ENCODE peak calls at places on chromosomes 3 and 15, in six cellular contexts. One of them, this sample, is unnamed.

GRCh38 chr3:127694467-127695215 is 21.9 kb downstream of the ABTB1 start:
- DNase-seq in A549: peak
- DNase-seq in IMR-90: peak
- DNase-seq in HepG2: peak
- DNase-seq in GM12878: no peak
- DNase-seq in K562: no peak
- DNase-seq in this sample: peak

GRCh38 chr3:87267953-87268645 is 8.3 kb downstream of the POU1F1 start:
- DNase-seq in A549: no peak
- DNase-seq in IMR-90: no peak
- DNase-seq in HepG2: no peak
- DNase-seq in GM12878: no peak
- DNase-seq in K562: no peak
- DNase-seq in this sample: no peak

GRCh38 chr3:42696356-42697301 is 6.0 kb downstream of the HHATL start:
- DNase-seq in A549: no peak
- DNase-seq in IMR-90: no peak
- DNase-seq in HepG2: no peak
- DNase-seq in GM12878: no peak
- DNase-seq in K562: no peak
- DNase-seq in this sample: peak

GRCh38 chr15:82105458-82106205 is 59.8 kb upstream of the MEX3B start:
- DNase-seq in A549: no peak
- DNase-seq in IMR-90: peak
- DNase-seq in HepG2: peak
- DNase-seq in GM12878: no peak
- DNase-seq in K562: no peak
- DNase-seq in this sample: no peak

GRCh38 chr3:112531358-112531781 is 30.4 kb downstream of the ATG3 start:
- DNase-seq in A549: peak
- DNase-seq in IMR-90: peak
- DNase-seq in HepG2: peak
- DNase-seq in GM12878: no peak
- DNase-seq in K562: peak
- DNase-seq in this sample: peak

GRCh38 chr3:150699068-150699635 is 4.6 kb downstream of the ERICH6 start:
- DNase-seq in A549: no peak
- DNase-seq in IMR-90: peak
- DNase-seq in HepG2: peak
- DNase-seq in GM12878: no peak
- DNase-seq in K562: no peak
- DNase-seq in this sample: no peak

GRCh38 chr3:30626443-30627181 is 20.2 kb downstream of the TGFBR2 start:
- DNase-seq in A549: no peak
- DNase-seq in IMR-90: peak
- DNase-seq in HepG2: no peak
- DNase-seq in GM12878: no peak
- DNase-seq in K562: no peak
- DNase-seq in this sample: no peak

GRCh38 chr3:64031540-64032533 is 8.5 kb upstream of the PSMD6 start:
- DNase-seq in A549: no peak
- DNase-seq in IMR-90: no peak
- DNase-seq in HepG2: no peak
- DNase-seq in GM12878: no peak
- DNase-seq in K562: no peak
- DNase-seq in this sample: no peak

GRCh38 chr3:129182390-129183180 is 1.1 kb downstream of the CNBP start:
- DNase-seq in A549: no peak
- DNase-seq in IMR-90: peak
- DNase-seq in HepG2: no peak
- DNase-seq in GM12878: no peak
- DNase-seq in K562: no peak
- DNase-seq in this sample: peak

GRCh38 chr3:191158800-191159199 is 40.2 kb upstream of the OSTN start:
- DNase-seq in A549: no peak
- DNase-seq in IMR-90: no peak
- DNase-seq in HepG2: no peak
- DNase-seq in GM12878: no peak
- DNase-seq in K562: no peak
- DNase-seq in this sample: no peak

GRCh38 chr3:172626241-172626640 is 84.6 kb downstream of the NCEH1 start:
- DNase-seq in A549: no peak
- DNase-seq in IMR-90: peak
- DNase-seq in HepG2: no peak
- DNase-seq in GM12878: no peak
- DNase-seq in K562: no peak
- DNase-seq in this sample: no peak

GRCh38 chr3:143173242-143173641 is 53.7 kb downstream of the CHST2 start:
- DNase-seq in A549: no peak
- DNase-seq in IMR-90: no peak
- DNase-seq in HepG2: no peak
- DNase-seq in GM12878: no peak
- DNase-seq in K562: no peak
- DNase-seq in this sample: no peak

GRCh38 chr3:20484126-20484525 is 298.1 kb upstream of the SGO1 start:
- DNase-seq in A549: no peak
- DNase-seq in IMR-90: no peak
- DNase-seq in HepG2: no peak
- DNase-seq in GM12878: no peak
- DNase-seq in K562: no peak
- DNase-seq in this sample: no peak

GRCh38 chr3:71587958-71588357 is 4.4 kb upstream of the FOXP1 start:
- DNase-seq in A549: no peak
- DNase-seq in IMR-90: no peak
- DNase-seq in HepG2: no peak
- DNase-seq in GM12878: no peak
- DNase-seq in K562: no peak
- DNase-seq in this sample: no peak

GRCh38 chr3:56251343-56251945 is 216.8 kb downstream of the ERC2 start:
- DNase-seq in A549: peak
- DNase-seq in IMR-90: peak
- DNase-seq in HepG2: peak
- DNase-seq in GM12878: peak
- DNase-seq in K562: peak
- DNase-seq in this sample: peak

GRCh38 chr3:140563206-140563605 is 114.7 kb upstream of the TRIM42 start:
- DNase-seq in A549: no peak
- DNase-seq in IMR-90: no peak
- DNase-seq in HepG2: no peak
- DNase-seq in GM12878: no peak
- DNase-seq in K562: no peak
- DNase-seq in this sample: no peak
- TF ChIP-seq SMC3 in A549: no peak
- TF ChIP-seq SMC3 in IMR-90: no peak
- TF ChIP-seq SMC3 in HepG2: no peak
- TF ChIP-seq SMC3 in GM12878: no peak
- TF ChIP-seq SMC3 in K562: no peak
- TF ChIP-seq SMC3 in this sample: no peak

GRCh38 chr3:65158023-65158422 is 470.2 kb upstream of the ADAMTS9 start:
- DNase-seq in A549: no peak
- DNase-seq in IMR-90: no peak
- DNase-seq in HepG2: no peak
- DNase-seq in GM12878: no peak
- DNase-seq in K562: no peak
- DNase-seq in this sample: no peak

GRCh38 chr3:65151660-65152059 is 463.9 kb upstream of the ADAMTS9 start:
- DNase-seq in A549: no peak
- DNase-seq in IMR-90: no peak
- DNase-seq in HepG2: no peak
- DNase-seq in GM12878: no peak
- DNase-seq in K562: no peak
- DNase-seq in this sample: no peak

GRCh38 chr3:65149877-65150276 is 462.1 kb upstream of the ADAMTS9 start:
- DNase-seq in A549: no peak
- DNase-seq in IMR-90: no peak
- DNase-seq in HepG2: no peak
- DNase-seq in GM12878: no peak
- DNase-seq in K562: no peak
- DNase-seq in this sample: no peak

DNA sequence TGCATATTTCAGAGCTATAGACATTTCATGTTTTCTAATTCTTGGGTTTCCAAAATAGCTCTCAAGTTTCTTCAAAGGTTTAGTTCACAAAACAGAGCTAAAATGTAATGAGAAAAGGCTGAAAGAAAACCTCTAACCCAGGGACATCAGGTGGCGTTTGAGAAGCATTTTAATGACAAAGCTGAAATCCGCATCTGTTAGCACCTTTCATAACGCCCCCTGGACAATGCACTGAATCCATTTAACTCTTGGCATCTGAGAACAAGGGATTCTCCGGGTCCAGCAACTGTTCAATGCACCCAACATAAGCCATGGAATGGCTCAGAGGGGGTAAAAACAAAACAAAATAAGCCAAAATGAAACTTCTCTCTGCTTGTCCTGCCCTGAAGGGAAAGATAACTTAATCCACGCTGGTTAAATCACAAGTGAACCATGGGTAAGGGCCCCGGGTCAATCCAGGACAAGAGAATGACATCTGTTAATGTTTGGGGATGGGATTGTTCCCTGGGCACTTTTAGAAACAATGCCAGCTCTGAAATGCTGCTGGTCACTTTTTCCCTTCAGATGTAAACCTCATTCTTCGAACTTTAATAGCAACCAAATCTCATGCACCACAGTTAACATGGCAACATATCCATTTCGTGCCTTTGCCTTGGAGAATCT is 466.2 kb upstream of the ADAMTS9 start:
- DNase-seq in A549: no peak
- DNase-seq in IMR-90: no peak
- DNase-seq in HepG2: no peak
- DNase-seq in GM12878: no peak
- DNase-seq in K562: no peak
- DNase-seq in this sample: peak
- TF ChIP-seq SMC3 in A549: no peak
- TF ChIP-seq SMC3 in IMR-90: no peak
- TF ChIP-seq SMC3 in HepG2: no peak
- TF ChIP-seq SMC3 in GM12878: no peak
- TF ChIP-seq SMC3 in K562: no peak
- TF ChIP-seq SMC3 in this sample: no peak

DNA sequence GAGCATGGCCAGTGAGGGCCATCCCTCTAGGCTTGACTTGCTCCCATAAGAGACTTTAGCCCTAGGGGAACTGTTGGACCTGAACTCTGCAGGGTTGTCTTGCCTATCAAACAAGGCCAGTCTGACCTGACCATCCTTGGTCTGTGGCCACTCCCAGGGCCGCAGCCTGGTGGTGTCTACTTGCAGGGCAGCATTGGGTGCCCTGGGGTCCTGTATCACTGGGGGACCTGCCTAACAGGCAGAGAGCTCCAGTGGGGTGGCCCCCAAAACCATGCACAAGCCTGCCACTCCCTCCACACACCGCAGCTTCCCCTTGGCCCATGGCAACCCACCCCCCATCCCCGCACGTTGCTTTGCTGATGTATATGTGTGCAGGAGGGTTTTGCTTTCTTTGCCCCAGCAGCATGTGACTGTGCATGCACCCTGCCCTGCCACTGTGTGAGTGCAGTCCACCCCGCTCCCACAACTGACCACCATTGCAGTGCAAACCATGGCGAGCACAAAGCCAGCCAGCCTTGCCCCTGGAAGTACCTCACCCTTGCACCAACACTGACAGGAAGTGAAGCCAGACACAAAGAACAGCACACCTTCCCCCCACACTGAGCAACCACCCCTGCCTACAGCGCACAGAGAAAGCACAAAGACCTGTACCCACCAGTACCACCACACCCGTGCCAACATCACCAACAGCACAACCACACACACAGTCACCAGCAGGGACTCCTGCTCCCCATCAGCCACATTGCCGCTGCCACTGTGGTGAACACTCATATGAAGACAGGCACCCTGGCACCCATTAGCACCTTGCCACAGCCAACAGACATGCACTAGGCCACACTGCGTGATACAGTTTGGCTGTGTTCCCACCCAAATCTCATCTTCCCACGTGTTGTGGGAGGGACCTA is 88.8 kb downstream of the SENP7 start:
- DNase-seq in A549: no peak
- DNase-seq in IMR-90: no peak
- DNase-seq in HepG2: no peak
- DNase-seq in GM12878: no peak
- DNase-seq in K562: no peak
- DNase-seq in this sample: no peak
- TF ChIP-seq SMC3 in A549: no peak
- TF ChIP-seq SMC3 in IMR-90: no peak
- TF ChIP-seq SMC3 in HepG2: no peak
- TF ChIP-seq SMC3 in GM12878: no peak
- TF ChIP-seq SMC3 in K562: no peak
- TF ChIP-seq SMC3 in this sample: no peak

GRCh38 chr15:69990566-69991391 is 106.9 kb downstream of the TLE3 start:
- DNase-seq in A549: no peak
- DNase-seq in IMR-90: no peak
- DNase-seq in HepG2: no peak
- DNase-seq in GM12878: no peak
- DNase-seq in K562: no peak
- DNase-seq in this sample: no peak
- TF ChIP-seq SMC3 in A549: no peak
- TF ChIP-seq SMC3 in IMR-90: no peak
- TF ChIP-seq SMC3 in HepG2: no peak
- TF ChIP-seq SMC3 in GM12878: no peak
- TF ChIP-seq SMC3 in K562: no peak
- TF ChIP-seq SMC3 in this sample: no peak

GRCh38 chr3:11509175-11510000 is 134.3 kb downstream of the VGLL4 start:
- DNase-seq in A549: no peak
- DNase-seq in IMR-90: peak
- DNase-seq in HepG2: peak
- DNase-seq in GM12878: no peak
- DNase-seq in K562: peak
- DNase-seq in this sample: peak
- TF ChIP-seq SMC3 in A549: no peak
- TF ChIP-seq SMC3 in IMR-90: no peak
- TF ChIP-seq SMC3 in HepG2: no peak
- TF ChIP-seq SMC3 in GM12878: no peak
- TF ChIP-seq SMC3 in K562: no peak
- TF ChIP-seq SMC3 in this sample: peak